ENCODE peak calls at places on chromosomes 6 and 20, in ten cellular contexts. X is astrocyte of the cerebellum; A is GM13976; B is RPMI7951; E is HL-60; D is activated CD4-positive, alpha-beta T cell treated with anti-CD3 and anti-CD28 coated beads for 48 hours; K is iPS DF 19.7; Y is left cardiac atrium; Z is activated T-cell treated with anti-CD3 and anti-CD28 coated beads, Interleukin-2, amount 50 U/mL, for 24 hours; W is effector CD4-positive, alpha-beta T cell. R is an unnamed sample.

GRCh38 chr6:117483645-117484016 is 1.2 kb downstream of the DCBLD1 start:
- DNase-seq in X (no peak), Y (no peak), K (no peak), D (no peak), W (no peak), E (no peak), Z (no peak), B (peak; percentile 40), A (peak; percentile 59), R (no peak)

GRCh38 chr6:27368202-27368601 is 20.4 kb upstream of the ZNF391 start:
- DNase-seq in B (no peak), Z (no peak), Y (no peak), D (no peak), W (no peak), A (no peak), E (no peak), K (no peak), X (no peak), R (no peak)

GRCh38 chr20:7094438-7094997 is 327.0 kb downstream of the BMP2 start:
- DNase-seq in E (peak; percentile 50), Z (no peak), Y (no peak), D (peak; percentile 29), K (no peak), A (no peak), B (peak; percentile 33), W (no peak), X (no peak), R (peak; percentile 8)

GRCh38 chr6:33723576-33724085 is 12.1 kb upstream of the UQCC2 start:
- DNase-seq in Y (no peak), X (no peak), A (no peak), E (no peak), K (no peak), D (no peak), Z (no peak), B (no peak), W (no peak), R (no peak)

GRCh38 chr20:38136421-38137245 is 28.4 kb downstream of the TGM2 start:
- DNase-seq in K (no peak), E (no peak), X (no peak), B (no peak), A (no peak), Z (no peak), Y (peak; percentile 16), W (no peak), D (no peak), R (no peak)

GRCh38 chr20:63458170-63459069 is 14.0 kb downstream of the KCNQ2 start:
- DNase-seq in X (no peak), K (no peak), E (no peak), Z (no peak), A (no peak), W (no peak), D (no peak), B (no peak), Y (no peak), R (no peak)

GRCh38 chr6:152161501-152161900 is 354.0 kb downstream of the ESR1 start:
- DNase-seq in E (no peak), D (no peak), K (no peak), Y (no peak), X (peak; percentile 57), W (no peak), B (no peak), Z (no peak), A (no peak), R (peak; percentile 60)

GRCh38 chr6:22838346-22838745 is 269.0 kb downstream of the HDGFL1 start:
- DNase-seq in E (no peak), Y (no peak), A (no peak), W (no peak), D (no peak), K (no peak), B (no peak), X (no peak), Z (no peak), R (no peak)

GRCh38 chr20:32508775-32509119 is 76.4 kb downstream of the NOL4L start:
- DNase-seq in Y (no peak), D (no peak), B (no peak), A (no peak), E (no peak), W (no peak), X (no peak), K (no peak), Z (no peak), R (no peak)